ENCODE peak calls at places on chromosome 2, in ten cellular contexts. V is tibial nerve, F is fibroblast of pulmonary artery, Q is prostate gland, M is right lobe of liver, L is fibroblast of lung, R is fibroblast of mammary gland, T is cardiac fibroblast, H is astrocyte of the spinal cord, B is colonic mucosa. A is an unnamed sample.

GRCh38 chr2:216897561-216898203 is 37.8 kb upstream of the TNP1 start:
- DNase-seq in V (no peak), F (no peak), Q (no peak), M (no peak), L (no peak), R (no peak), T (no peak), H (no peak), B (no peak), A (no peak)

GRCh38 chr2:221388891-221389290 is 183.2 kb downstream of the EPHA4 start:
- DNase-seq in V (no peak), F (no peak), Q (no peak), M (no peak), L (no peak), R (no peak), T (no peak), H (no peak), B (no peak), A (no peak)

GRCh38 chr2:20589975-20590703 is 60.8 kb downstream of the HS1BP3 start:
- DNase-seq in V (no peak), F (no peak), Q (no peak), M (peak; percentile 15), L (no peak), R (peak; percentile 76), T (no peak), H (no peak), B (no peak), A (no peak)

GRCh38 chr2:148888003-148888501 is 13.0 kb downstream of the KIF5C start:
- DNase-seq in V (no peak), F (no peak), Q (no peak), M (peak; percentile 19), L (no peak), R (no peak), T (no peak), H (no peak), B (no peak), A (no peak)

GRCh38 chr2:109065335-109065734 is 63.7 kb upstream of the SH3RF3 start:
- DNase-seq in V (no peak), F (no peak), Q (no peak), M (peak; percentile 54), L (no peak), R (no peak), T (peak; percentile 7), H (no peak), B (no peak), A (no peak)

GRCh38 chr2:37371979-37372378 is 27.5 kb downstream of the QPCT start:
- DNase-seq in V (no peak), F (no peak), Q (no peak), M (no peak), L (no peak), R (no peak), T (no peak), H (no peak), B (no peak), A (no peak)

GRCh38 chr2:238169708-238170251 is 11.0 kb downstream of the ERFE start:
- DNase-seq in V (peak; percentile 39), F (peak; percentile 98), Q (no peak), M (no peak), L (peak; percentile 98), R (peak; percentile 100), T (peak; percentile 97), H (peak; percentile 94), B (no peak), A (peak; percentile 88)

GRCh38 chr2:126655066-126655465 is 892 bp upstream of the GYPC start:
- DNase-seq in V (no peak), F (peak; percentile 21), Q (no peak), M (no peak), L (no peak), R (peak; percentile 6), T (no peak), H (no peak), B (no peak), A (no peak)

GRCh38 chr2:200929334-200930249 is 33.9 kb downstream of the ORC2 start:
- DNase-seq in V (no peak), F (no peak), Q (no peak), M (no peak), L (no peak), R (peak; percentile 10), T (no peak), H (no peak), B (no peak), A (no peak)

GRCh38 chr2:231296401-231296800 is 98.0 kb downstream of the ARMC9 start:
- DNase-seq in V (no peak), F (no peak), Q (no peak), M (no peak), L (no peak), R (no peak), T (no peak), H (no peak), B (no peak), A (no peak)

GRCh38 chr2:235774153-235774552 is 280.3 kb downstream of the AGAP1 start:
- DNase-seq in V (no peak), F (no peak), Q (no peak), M (no peak), L (no peak), R (no peak), T (no peak), H (no peak), B (no peak), A (no peak)

GRCh38 chr2:160052524-160052923 is 9.9 kb downstream of the PLA2R1 start:
- DNase-seq in V (no peak), F (no peak), Q (no peak), M (no peak), L (no peak), R (no peak), T (no peak), H (no peak), B (no peak), A (no peak)

GRCh38 chr2:14633031-14633430 is 514 bp downstream of the LRATD1 start:
- DNase-seq in V (no peak), F (no peak), Q (peak; percentile 20), M (peak; percentile 19), L (no peak), R (no peak), T (no peak), H (no peak), B (peak; percentile 33), A (no peak)
- H3K4me3 ChIP-seq in V (no peak overlapping the region), F (no peak overlapping the region), Q (peak overlapping the region; percentile 56), M (peak overlapping the region; percentile 57), L (peak overlapping the region; percentile 54), R (peak overlapping the region; percentile 61), T (no peak overlapping the region), H (peak overlapping the region; percentile 55), B (peak overlapping the region; percentile 70), A (peak overlapping the region; percentile 75)

GRCh38 chr2:110752871-110753270 is 20.5 kb downstream of the ACOXL start:
- DNase-seq in V (no peak), F (no peak), Q (no peak), M (no peak), L (no peak), R (no peak), T (no peak), H (no peak), B (no peak), A (no peak)

GRCh38 chr2:110759411-110759810 is 27.0 kb downstream of the ACOXL start:
- DNase-seq in V (no peak), F (no peak), Q (no peak), M (no peak), L (no peak), R (no peak), T (no peak), H (no peak), B (no peak), A (no peak)

GRCh38 chr2:110751642-110752041 is 19.3 kb downstream of the ACOXL start:
- DNase-seq in V (no peak), F (no peak), Q (no peak), M (no peak), L (no peak), R (no peak), T (no peak), H (no peak), B (no peak), A (no peak)

DNA sequence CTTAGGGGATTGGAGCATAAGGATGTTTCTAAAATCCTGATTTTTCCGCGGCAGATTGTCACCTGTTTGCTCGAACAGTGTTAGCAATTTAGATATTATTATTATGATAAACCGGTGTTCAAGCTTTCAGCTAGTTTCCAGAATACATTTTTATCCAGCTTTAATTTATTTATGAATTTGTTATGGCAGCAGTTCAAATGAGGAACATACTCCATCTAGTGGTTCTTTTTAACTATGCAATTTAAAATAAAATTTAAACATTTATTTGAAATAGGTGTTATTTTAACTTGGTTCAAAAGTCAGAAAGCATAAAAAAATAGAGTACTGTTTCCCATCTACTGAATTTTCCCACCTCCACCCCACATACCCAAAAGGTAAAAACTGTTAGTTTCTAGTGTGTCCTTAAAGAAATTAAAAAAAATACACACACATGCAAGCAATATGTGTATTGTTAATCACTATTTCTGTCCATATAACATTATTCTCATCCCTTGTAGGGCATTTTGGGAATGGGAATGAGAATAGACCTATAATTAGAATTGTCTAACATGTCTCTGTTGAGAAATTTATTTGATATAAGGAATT is 23.2 kb downstream of the ACOXL start:
- DNase-seq in V (no peak), F (peak; percentile 36), Q (no peak), M (no peak), L (peak; percentile 32), R (peak; percentile 19), T (peak; percentile 27), H (peak; percentile 16), B (no peak), A (no peak)
- TF ChIP-seq CTCF in V (peak; percentile 69), F (peak; percentile 48), Q (peak; percentile 51), M (peak; percentile 65), L (no peak), R (peak; percentile 49), T (peak; percentile 44), H (peak; percentile 37), B (peak; percentile 55), A (peak; percentile 50)

DNA sequence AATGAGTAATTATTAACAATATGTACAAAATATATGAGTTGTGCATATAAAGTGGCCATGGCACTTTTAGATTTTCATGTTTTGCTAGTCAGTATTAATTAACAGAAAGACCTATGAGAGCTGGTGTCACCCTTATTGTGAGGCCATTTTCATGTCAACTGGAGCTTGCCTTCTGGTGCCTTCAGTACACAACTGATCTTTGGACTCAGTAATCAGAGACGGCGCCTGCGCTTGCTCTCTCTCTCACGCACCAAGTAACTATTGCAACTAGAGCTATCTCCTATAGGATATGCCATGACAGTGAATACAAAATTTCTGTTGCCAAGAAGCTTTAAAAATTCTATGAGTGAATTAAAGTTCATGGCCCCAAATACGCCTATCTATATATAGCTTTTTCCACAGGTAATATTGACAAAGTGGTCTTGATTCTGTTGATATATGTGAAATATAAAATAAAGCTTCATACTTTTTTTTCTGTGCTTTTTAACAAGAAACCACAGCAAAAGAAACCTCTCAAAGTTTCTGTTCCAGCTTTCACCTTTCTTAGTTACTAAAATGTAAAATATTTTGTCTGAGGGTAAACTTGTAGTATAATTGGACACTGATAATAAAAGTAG is 2.9 kb downstream of the SERTAD2 start:
- DNase-seq in V (no peak), F (no peak), Q (no peak), M (peak; percentile 66), L (no peak), R (no peak), T (no peak), H (no peak), B (peak; percentile 85), A (no peak)
- H3K4me3 ChIP-seq in V (no peak overlapping the region), F (no peak overlapping the region), Q (no peak overlapping the region), M (peak overlapping the region; percentile 72), L (no peak overlapping the region), R (no peak overlapping the region), T (no peak overlapping the region), H (no peak overlapping the region), B (no peak overlapping the region), A (no peak overlapping the region)

DNA sequence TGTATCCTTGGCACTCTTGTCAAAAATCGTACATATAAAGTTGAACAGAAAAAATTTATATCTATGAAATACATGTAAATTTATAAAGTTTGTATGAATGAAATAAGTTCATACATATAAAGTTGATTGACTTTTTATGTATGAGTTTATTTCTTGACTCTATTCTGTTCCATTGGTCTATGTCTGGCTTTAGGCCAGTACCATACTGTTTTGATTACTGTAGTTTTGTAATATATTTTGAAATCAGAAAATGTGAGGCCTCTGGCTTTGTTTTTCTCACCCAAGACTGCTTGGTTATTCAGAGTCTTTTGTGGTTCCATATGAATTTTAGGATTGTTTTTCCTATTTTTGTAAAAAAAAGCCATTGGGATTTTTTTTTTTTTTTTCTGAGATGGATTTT is 41.8 kb upstream of the SP9 start:
- DNase-seq in V (no peak), F (no peak), Q (no peak), M (no peak), L (no peak), R (no peak), T (no peak), H (no peak), B (no peak), A (no peak)
- TF ChIP-seq CTCF in V (no peak), F (no peak), Q (no peak), M (no peak), L (no peak), R (no peak), T (no peak), H (no peak), B (no peak), A (no peak)

A was measured in epithelial cell of proximal tubule.